ENCODE peak calls at places on chromosomes 6 and 20, in five cellular contexts. L, Y, G, V and E are unnamed samples.

GRCh38 chr20:5621305-5621704 is 128.9 kb upstream of the SHLD1 start:
- DNase-seq in L (peak), Y (no peak), G (no peak), V (no peak), E (no peak)

GRCh38 chr6:156956286-156956685 is 179.1 kb downstream of the ARID1B start:
- DNase-seq in L (no peak), Y (no peak), G (no peak), V (no peak), E (no peak)

GRCh38 chr20:43459022-43459942 is 1.6 kb downstream of the SRSF6 start:
- DNase-seq in L (peak), Y (peak), G (peak), V (peak), E (no peak)

GRCh38 chr6:8855411-8855810 is 420.1 kb upstream of the SLC35B3 start:
- DNase-seq in L (no peak), Y (no peak), G (no peak), V (no peak), E (no peak)

GRCh38 chr6:1424306-1424927 is 35.0 kb downstream of the FOXF2 start:
- DNase-seq in L (peak), Y (peak), G (peak), V (no peak), E (peak)

GRCh38 chr6:123014835-123015234 is 18.8 kb downstream of the CLVS2 start:
- DNase-seq in L (no peak), Y (no peak), G (no peak), V (no peak), E (no peak)

GRCh38 chr6:35085359-35086281 is 55.5 kb downstream of the TCP11 start:
- DNase-seq in L (no peak), Y (no peak), G (no peak), V (no peak), E (peak)

GRCh38 chr20:49768204-49769124 is 44.2 kb upstream of the SLC9A8 start:
- DNase-seq in L (peak), Y (peak), G (peak), V (peak), E (no peak)

GRCh38 chr20:16701296-16701695 is 28.5 kb upstream of the SNRPB2 start:
- DNase-seq in L (peak), Y (no peak), G (peak), V (no peak), E (peak)

GRCh38 chr6:37643851-37644672 is 53.6 kb downstream of the MDGA1 start:
- DNase-seq in L (no peak), Y (peak), G (no peak), V (no peak), E (no peak)

GRCh38 chr6:29584821-29585220 is at the start of gene OR2H2:
- DNase-seq in L (no peak), Y (no peak), G (no peak), V (no peak), E (no peak)

GRCh38 chr20:45701873-45702272 is at the start of gene WFDC13:
- DNase-seq in L (no peak), Y (no peak), G (no peak), V (no peak), E (no peak)

GRCh38 chr6:119533603-119534279 is 184.2 kb upstream of the MAN1A1 start:
- DNase-seq in L (peak), Y (peak), G (peak), V (no peak), E (peak)

GRCh38 chr6:169153401-169153800 is 100.2 kb downstream of the THBS2 start:
- DNase-seq in L (no peak), Y (no peak), G (no peak), V (no peak), E (no peak)

GRCh38 chr6:26257272-26257671 is 107.7 kb upstream of the BTN3A2 start:
- DNase-seq in L (no peak), Y (no peak), G (no peak), V (no peak), E (no peak)

GRCh38 chr6:53862517-53863457 is 68.0 kb downstream of the LRRC1 start:
- DNase-seq in L (no peak), Y (peak), G (no peak), V (no peak), E (no peak)

DNA sequence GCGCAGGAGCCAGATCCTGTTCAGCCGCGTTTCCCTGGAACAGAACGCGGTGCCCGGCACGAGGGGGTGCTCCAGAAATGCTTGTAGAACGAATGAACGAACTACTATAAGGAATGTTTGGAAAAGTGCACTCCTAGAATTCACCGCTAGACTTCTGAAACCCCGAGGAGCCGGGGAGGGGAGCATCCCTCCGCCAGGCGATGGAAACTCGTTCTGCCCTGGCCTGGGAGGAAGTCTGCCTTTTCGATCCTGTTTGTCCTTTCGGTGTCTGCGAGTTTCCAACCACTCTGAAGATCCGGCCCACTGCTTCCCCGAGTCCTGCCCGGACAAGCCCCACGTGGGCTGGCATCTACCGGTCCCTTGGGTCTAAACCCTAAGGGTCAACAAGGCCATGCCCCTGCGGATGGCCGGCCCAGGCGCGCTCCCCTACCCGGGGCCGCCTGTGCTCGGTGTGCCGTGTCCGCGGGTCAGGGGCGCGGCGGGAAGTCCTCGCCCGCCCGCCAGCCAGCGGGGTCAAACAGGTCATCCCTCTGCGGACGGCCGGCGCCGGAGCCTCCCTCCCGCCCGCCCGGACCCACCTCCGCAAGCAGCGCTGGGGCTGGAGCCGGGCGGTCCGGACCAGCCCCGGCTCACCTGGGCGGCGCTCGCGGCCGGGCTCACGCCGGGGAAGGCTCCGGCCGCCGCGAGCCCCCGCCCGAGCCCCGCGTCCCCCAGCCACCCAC is 521 bp downstream of the SULF2 start:
- DNase-seq in L (no peak), Y (peak), G (no peak), V (peak), E (peak)
- TF ChIP-seq CTCF in L (peak), Y (no peak), G (no peak), V (peak), E (no peak)

GRCh38 chr6:17091122-17091521 is 10.7 kb upstream of the STMND1 start:
- DNase-seq in L (no peak), Y (peak), G (no peak), V (no peak), E (no peak)
- TF ChIP-seq CTCF in L (peak), Y (peak), G (no peak), V (peak), E (no peak)

GRCh38 chr6:17093692-17094091 is 8.2 kb upstream of the STMND1 start:
- DNase-seq in L (no peak), Y (no peak), G (peak), V (no peak), E (no peak)
- TF ChIP-seq CTCF in L (no peak), Y (peak), G (peak), V (no peak), E (no peak)

DNA sequence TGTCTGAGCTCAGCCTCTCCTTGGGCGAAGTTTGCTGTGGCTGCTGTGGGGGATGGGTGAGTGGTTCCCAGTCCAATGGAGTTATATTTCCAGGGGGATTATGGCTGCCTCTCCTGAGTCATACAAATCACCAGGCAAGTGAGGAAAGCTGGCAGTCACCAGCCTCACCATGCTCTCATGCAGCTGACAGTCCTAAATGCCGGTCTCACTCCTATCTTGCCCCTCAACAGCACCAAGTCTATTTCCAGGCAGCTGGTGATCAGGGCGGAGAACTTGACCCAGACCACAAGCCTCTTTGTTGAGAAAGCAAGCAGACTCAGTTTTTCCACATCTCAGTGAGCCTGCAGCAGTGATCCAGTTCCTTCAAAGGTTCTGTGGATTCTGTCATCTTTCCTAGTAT is 98.9 kb downstream of the TBC1D32 start:
- DNase-seq in L (no peak), Y (no peak), G (no peak), V (no peak), E (no peak)
- TF ChIP-seq CTCF in L (no peak), Y (no peak), G (no peak), V (no peak), E (no peak)

DNA sequence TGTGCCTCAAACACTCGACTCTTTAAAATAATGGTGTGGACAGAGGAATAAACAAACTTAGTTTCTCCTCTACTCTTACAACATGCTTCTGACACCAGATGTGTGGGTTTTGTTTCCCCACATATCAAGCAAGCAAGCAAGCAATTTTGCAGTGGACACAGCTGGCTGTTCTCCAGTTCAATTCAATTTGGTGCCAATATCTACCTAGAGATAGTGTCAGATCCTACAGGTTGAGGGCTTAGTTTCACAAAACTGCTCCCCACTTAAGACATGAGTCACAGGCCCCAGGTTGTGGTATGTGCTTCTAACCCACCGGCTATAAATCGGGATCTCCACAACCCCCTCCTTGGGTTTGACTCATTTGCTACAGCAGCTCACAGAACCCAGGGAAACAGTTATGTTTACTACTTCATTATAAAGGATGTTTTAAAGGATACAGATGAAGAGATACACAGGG is 131.4 kb upstream of the TRAF3IP2 start:
- DNase-seq in L (no peak), Y (peak), G (peak), V (no peak), E (no peak)
- TF ChIP-seq CTCF in L (no peak), Y (no peak), G (no peak), V (no peak), E (no peak)

GRCh38 chr20:4038676-4039075 is 23.3 kb upstream of the RNF24 start:
- DNase-seq in L (no peak), Y (no peak), G (no peak), V (no peak), E (no peak)
- TF ChIP-seq CTCF in L (no peak), Y (no peak), G (no peak), V (no peak), E (no peak)

GRCh38 chr20:8523684-8524083 is 391.6 kb downstream of the PLCB1 start:
- DNase-seq in L (no peak), Y (peak), G (no peak), V (no peak), E (no peak)
- TF ChIP-seq CTCF in L (peak), Y (no peak), G (no peak), V (no peak), E (no peak)